ENCODE peak calls at places on chromosomes 11 and 22, in ten cellular contexts. P is A549, R is PC-9, A is fibroblast of mammary gland, C is HFF-Myc, B is astrocyte of the spinal cord, U is GM23248, N is neuronal stem cell, Y is GM23338, W is brain microvascular endothelial cell. Z is an unnamed sample.

GRCh38 chr11:707817-708420 is 1.9 kb downstream of the EPS8L2 start:
- DNase-seq in P (no peak), R (peak; percentile 86), A (no peak), C (no peak), B (no peak), U (no peak), N (no peak), Y (no peak), W (no peak), Z (no peak)

GRCh38 chr11:102666331-102666957 is 39.1 kb downstream of the MMP27 start:
- DNase-seq in P (peak; percentile 13), R (peak; percentile 22), A (peak; percentile 52), C (no peak), B (peak; percentile 61), U (peak; percentile 74), N (peak; percentile 30), Y (peak; percentile 74), W (peak; percentile 44), Z (peak; percentile 2)

GRCh38 chr11:127994736-127995135 is 592.6 kb downstream of the ETS1 start:
- DNase-seq in P (no peak), R (no peak), A (peak; percentile 4), C (no peak), B (peak; percentile 64), U (peak; percentile 71), N (no peak), Y (no peak), W (peak; percentile 16), Z (peak; percentile 37)

GRCh38 chr11:46588131-46588530 is 5.7 kb downstream of the AMBRA1 start:
- DNase-seq in P (no peak), R (no peak), A (no peak), C (no peak), B (no peak), U (no peak), N (no peak), Y (no peak), W (no peak), Z (no peak)

GRCh38 chr11:68677432-68677831 is 6.9 kb upstream of the GAL start:
- DNase-seq in P (peak; percentile 71), R (peak; percentile 85), A (peak; percentile 93), C (peak; percentile 94), B (peak; percentile 91), U (peak; percentile 84), N (no peak), Y (peak; percentile 44), W (peak; percentile 51), Z (peak; percentile 27)

GRCh38 chr11:120391297-120391696 is 55.1 kb downstream of the ARHGEF12 start:
- DNase-seq in P (no peak), R (no peak), A (no peak), C (no peak), B (no peak), U (no peak), N (peak; percentile 15), Y (peak; percentile 31), W (no peak), Z (no peak)

GRCh38 chr22:23063539-23064380 is 6.6 kb upstream of the GNAZ start:
- DNase-seq in P (no peak), R (no peak), A (no peak), C (no peak), B (no peak), U (no peak), N (no peak), Y (no peak), W (no peak), Z (no peak)

GRCh38 chr22:25131198-25131887 is 68.3 kb upstream of the CRYBB3 start:
- DNase-seq in P (no peak), R (no peak), A (no peak), C (no peak), B (no peak), U (no peak), N (no peak), Y (no peak), W (no peak), Z (no peak)

GRCh38 chr11:107040447-107041444 is 22.5 kb upstream of the GUCY1A2 start:
- DNase-seq in P (no peak), R (no peak), A (peak; percentile 91), C (no peak), B (peak; percentile 92), U (peak; percentile 77), N (no peak), Y (no peak), W (peak; percentile 94), Z (no peak)

GRCh38 chr11:64241430-64242153 is 697 bp downstream of the FKBP2 start:
- DNase-seq in P (peak; percentile 77), R (peak; percentile 100), A (peak; percentile 99), C (peak; percentile 96), B (no peak), U (peak; percentile 99), N (peak; percentile 99), Y (peak; percentile 99), W (peak; percentile 99), Z (peak; percentile 83)

GRCh38 chr11:69161117-69161407 is 5.3 kb downstream of the SMIM38 start:
- DNase-seq in P (no peak), R (no peak), A (no peak), C (no peak), B (no peak), U (no peak), N (no peak), Y (no peak), W (no peak), Z (no peak)

GRCh38 chr11:130908770-130909625 is 7.3 kb downstream of the SNX19 start:
- DNase-seq in P (no peak), R (no peak), A (peak; percentile 82), C (no peak), B (peak; percentile 86), U (peak; percentile 92), N (no peak), Y (no peak), W (peak; percentile 85), Z (no peak)

GRCh38 chr11:132994038-132994502 is 538.2 kb downstream of the OPCML start:
- DNase-seq in P (no peak), R (no peak), A (no peak), C (no peak), B (no peak), U (peak; percentile 18), N (no peak), Y (peak; percentile 57), W (no peak), Z (no peak)
- H3K4me3 ChIP-seq in P (no peak overlapping the region), R (no peak overlapping the region), A (no peak overlapping the region), C (no peak overlapping the region), B (no peak overlapping the region), U (peak overlapping the region; percentile 28), N (peak overlapping the region; percentile 59), Y (peak overlapping the region; percentile 65), W (peak overlapping the region; percentile 23), Z (no peak overlapping the region)

DNA sequence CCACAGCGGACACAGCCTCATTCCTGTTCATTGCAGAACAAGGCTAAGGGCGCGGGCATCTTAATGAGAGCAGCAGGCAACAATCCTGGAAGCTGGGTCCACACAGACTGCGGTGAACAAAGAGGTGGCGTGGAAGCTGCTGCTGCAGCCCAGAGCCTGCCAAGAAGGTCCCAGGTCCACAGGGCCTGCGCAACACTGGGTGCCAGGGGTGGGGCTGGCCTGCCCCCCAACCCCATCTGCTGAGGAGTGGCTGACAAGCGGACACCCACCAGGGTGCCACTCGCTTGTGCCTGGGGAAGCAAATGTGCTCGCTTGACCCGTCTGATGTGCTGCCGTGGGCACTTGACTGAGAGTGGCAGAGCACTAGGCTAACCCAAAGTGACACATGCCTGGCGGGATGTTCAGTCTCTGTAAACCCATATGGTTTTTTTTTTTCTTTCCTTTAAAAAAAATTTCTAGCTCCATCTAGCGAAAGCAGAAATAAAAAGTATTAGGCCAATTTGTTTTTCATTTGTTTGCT is 83.2 kb upstream of the PITPNB start:
- DNase-seq in P (no peak), R (no peak), A (peak; percentile 19), C (no peak), B (no peak), U (peak; percentile 57), N (no peak), Y (no peak), W (no peak), Z (no peak)
- H3K4me3 ChIP-seq in P (no peak overlapping the region), R (no peak overlapping the region), A (no peak overlapping the region), C (no peak overlapping the region), B (no peak overlapping the region), U (no peak overlapping the region), N (no peak overlapping the region), Y (no peak overlapping the region), W (no peak overlapping the region), Z (no peak overlapping the region)

DNA sequence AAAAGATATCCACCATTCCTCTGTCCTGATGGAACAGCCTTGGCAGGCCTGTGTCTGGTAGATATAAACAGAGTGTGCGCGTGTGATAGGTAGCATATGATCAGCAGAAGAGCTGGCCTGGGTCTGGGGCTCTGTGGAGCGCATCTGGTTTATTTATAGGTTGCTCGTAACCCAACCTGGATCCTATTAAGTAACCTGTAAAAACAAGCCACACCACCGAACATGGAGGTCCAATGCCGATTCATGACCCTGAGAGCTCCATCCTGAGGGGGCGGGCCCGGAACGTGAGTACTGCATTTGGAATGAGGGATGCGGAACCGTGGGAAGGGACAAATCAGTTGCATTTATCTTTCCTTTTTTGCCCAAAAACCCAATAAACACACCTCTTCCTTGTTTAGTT is 31.9 kb upstream of the APOL5 start:
- DNase-seq in P (no peak), R (no peak), A (peak; percentile 56), C (no peak), B (no peak), U (no peak), N (no peak), Y (no peak), W (peak; percentile 59), Z (no peak)
- H3K4me3 ChIP-seq in P (no peak overlapping the region), R (no peak overlapping the region), A (no peak overlapping the region), C (no peak overlapping the region), B (no peak overlapping the region), U (no peak overlapping the region), N (no peak overlapping the region), Y (no peak overlapping the region), W (no peak overlapping the region), Z (no peak overlapping the region)

GRCh38 chr11:36222755-36223635 is 66.2 kb downstream of the COMMD9 start:
- DNase-seq in P (no peak), R (no peak), A (peak; percentile 46), C (no peak), B (peak; percentile 30), U (peak; percentile 21), N (no peak), Y (no peak), W (no peak), Z (peak; percentile 27)
- H3K4me3 ChIP-seq in P (no peak overlapping the region), R (no peak overlapping the region), A (no peak overlapping the region), C (no peak overlapping the region), B (no peak overlapping the region), U (no peak overlapping the region), N (no peak overlapping the region), Y (no peak overlapping the region), W (no peak overlapping the region), Z (no peak overlapping the region)